ENCODE peak calls at places on chromosomes 11 and 22, in seven cellular contexts. One of them, this sample, is unnamed.
A peak's percentile ranks its signal among the peaks of the same experiment; 100 is the strongest.

GRCh38 chr22:19961868-19962245 is 20.2 kb upstream of the TXNRD2 start:
- DNase-seq in HepG2: no peak
- DNase-seq in HCT116: no peak
- DNase-seq in SK-N-SH: no peak
- DNase-seq in H1: no peak
- DNase-seq in K562: no peak
- DNase-seq in GM12878: no peak
- DNase-seq in this sample: no peak

GRCh38 chr22:49295851-49296560 is 531.7 kb downstream of the BRD1 start:
- DNase-seq in HepG2: no peak
- DNase-seq in HCT116: no peak
- DNase-seq in SK-N-SH: no peak
- DNase-seq in H1: no peak
- DNase-seq in K562: no peak
- DNase-seq in GM12878: no peak
- DNase-seq in this sample: no peak

GRCh38 chr11:128728767-128729587 is 35.1 kb downstream of the FLI1 start:
- DNase-seq in HepG2: no peak
- DNase-seq in HCT116: no peak
- DNase-seq in SK-N-SH: no peak
- DNase-seq in H1: no peak
- DNase-seq in K562: no peak
- DNase-seq in GM12878: no peak
- DNase-seq in this sample: peak; percentile 34

GRCh38 chr11:67016550-67016949 is 6.4 kb upstream of the SYT12 start:
- DNase-seq in HepG2: no peak
- DNase-seq in HCT116: no peak
- DNase-seq in SK-N-SH: no peak
- DNase-seq in H1: no peak
- DNase-seq in K562: no peak
- DNase-seq in GM12878: no peak
- DNase-seq in this sample: no peak

GRCh38 chr22:50444663-50445062 is 30.2 kb downstream of the SBF1 start:
- DNase-seq in HepG2: no peak
- DNase-seq in HCT116: peak; percentile 6
- DNase-seq in SK-N-SH: no peak
- DNase-seq in H1: no peak
- DNase-seq in K562: no peak
- DNase-seq in GM12878: no peak
- DNase-seq in this sample: peak; percentile 86

GRCh38 chr11:69302447-69302846 is 8.5 kb downstream of the MYEOV start:
- DNase-seq in HepG2: no peak
- DNase-seq in HCT116: no peak
- DNase-seq in SK-N-SH: no peak
- DNase-seq in H1: no peak
- DNase-seq in K562: no peak
- DNase-seq in GM12878: no peak
- DNase-seq in this sample: no peak

GRCh38 chr11:115453158-115453557 is 51.1 kb downstream of the CADM1 start:
- DNase-seq in HepG2: no peak
- DNase-seq in HCT116: no peak
- DNase-seq in SK-N-SH: no peak
- DNase-seq in H1: no peak
- DNase-seq in K562: no peak
- DNase-seq in GM12878: no peak
- DNase-seq in this sample: no peak

GRCh38 chr22:24831678-24832077 is 25.7 kb downstream of the SGSM1 start:
- DNase-seq in HepG2: no peak
- DNase-seq in HCT116: no peak
- DNase-seq in SK-N-SH: no peak
- DNase-seq in H1: no peak
- DNase-seq in K562: no peak
- DNase-seq in GM12878: no peak
- DNase-seq in this sample: no peak

GRCh38 chr11:100403817-100404216 is 283.3 kb upstream of the ARHGAP42 start:
- DNase-seq in HepG2: no peak
- DNase-seq in HCT116: no peak
- DNase-seq in SK-N-SH: no peak
- DNase-seq in H1: no peak
- DNase-seq in K562: no peak
- DNase-seq in GM12878: no peak
- DNase-seq in this sample: no peak

GRCh38 chr11:63590024-63590788 is 24.0 kb downstream of the PLAAT3 start:
- DNase-seq in HepG2: no peak
- DNase-seq in HCT116: no peak
- DNase-seq in SK-N-SH: no peak
- DNase-seq in H1: no peak
- DNase-seq in K562: no peak
- DNase-seq in GM12878: no peak
- DNase-seq in this sample: no peak

GRCh38 chr11:63595296-63595695 is 18.9 kb downstream of the PLAAT3 start:
- DNase-seq in HepG2: no peak
- DNase-seq in HCT116: no peak
- DNase-seq in SK-N-SH: no peak
- DNase-seq in H1: no peak
- DNase-seq in K562: no peak
- DNase-seq in GM12878: no peak
- DNase-seq in this sample: no peak

GRCh38 chr11:63589000-63589399 is 25.2 kb downstream of the PLAAT3 start:
- DNase-seq in HepG2: no peak
- DNase-seq in HCT116: no peak
- DNase-seq in SK-N-SH: no peak
- DNase-seq in H1: no peak
- DNase-seq in K562: no peak
- DNase-seq in GM12878: no peak
- DNase-seq in this sample: no peak

GRCh38 chr11:63598556-63598955 is 15.7 kb downstream of the PLAAT3 start:
- DNase-seq in HepG2: no peak
- DNase-seq in HCT116: no peak
- DNase-seq in SK-N-SH: no peak
- DNase-seq in H1: no peak
- DNase-seq in K562: no peak
- DNase-seq in GM12878: no peak
- DNase-seq in this sample: no peak

GRCh38 chr11:63592975-63593395 is 21.2 kb downstream of the PLAAT3 start:
- DNase-seq in HepG2: no peak
- DNase-seq in HCT116: no peak
- DNase-seq in SK-N-SH: peak; percentile 36
- DNase-seq in H1: no peak
- DNase-seq in K562: peak; percentile 38
- DNase-seq in GM12878: no peak
- DNase-seq in this sample: peak; percentile 50
- TF ChIP-seq JUND in HepG2: no peak
- TF ChIP-seq JUND in HCT116: no peak
- TF ChIP-seq JUND in SK-N-SH: no peak
- TF ChIP-seq JUND in H1: no peak
- TF ChIP-seq JUND in K562: no peak
- TF ChIP-seq JUND in GM12878: no peak
- TF ChIP-seq JUND in this sample: no peak

GRCh38 chr11:13928566-13929251 is 33.8 kb upstream of the SPON1 start:
- DNase-seq in HepG2: no peak
- DNase-seq in HCT116: no peak
- DNase-seq in SK-N-SH: no peak
- DNase-seq in H1: no peak
- DNase-seq in K562: peak; percentile 10
- DNase-seq in GM12878: no peak
- DNase-seq in this sample: no peak
- TF ChIP-seq JUND in HepG2: no peak
- TF ChIP-seq JUND in HCT116: no peak
- TF ChIP-seq JUND in SK-N-SH: no peak
- TF ChIP-seq JUND in H1: no peak
- TF ChIP-seq JUND in K562: peak; percentile 88
- TF ChIP-seq JUND in GM12878: no peak
- TF ChIP-seq JUND in this sample: no peak

GRCh38 chr11:133149698-133150097 is 382.6 kb downstream of the OPCML start:
- DNase-seq in HepG2: no peak
- DNase-seq in HCT116: no peak
- DNase-seq in SK-N-SH: peak; percentile 15
- DNase-seq in H1: no peak
- DNase-seq in K562: no peak
- DNase-seq in GM12878: no peak
- DNase-seq in this sample: no peak
- TF ChIP-seq JUND in HepG2: no peak
- TF ChIP-seq JUND in HCT116: no peak
- TF ChIP-seq JUND in SK-N-SH: no peak
- TF ChIP-seq JUND in H1: no peak
- TF ChIP-seq JUND in K562: no peak
- TF ChIP-seq JUND in GM12878: no peak
- TF ChIP-seq JUND in this sample: no peak

DNA sequence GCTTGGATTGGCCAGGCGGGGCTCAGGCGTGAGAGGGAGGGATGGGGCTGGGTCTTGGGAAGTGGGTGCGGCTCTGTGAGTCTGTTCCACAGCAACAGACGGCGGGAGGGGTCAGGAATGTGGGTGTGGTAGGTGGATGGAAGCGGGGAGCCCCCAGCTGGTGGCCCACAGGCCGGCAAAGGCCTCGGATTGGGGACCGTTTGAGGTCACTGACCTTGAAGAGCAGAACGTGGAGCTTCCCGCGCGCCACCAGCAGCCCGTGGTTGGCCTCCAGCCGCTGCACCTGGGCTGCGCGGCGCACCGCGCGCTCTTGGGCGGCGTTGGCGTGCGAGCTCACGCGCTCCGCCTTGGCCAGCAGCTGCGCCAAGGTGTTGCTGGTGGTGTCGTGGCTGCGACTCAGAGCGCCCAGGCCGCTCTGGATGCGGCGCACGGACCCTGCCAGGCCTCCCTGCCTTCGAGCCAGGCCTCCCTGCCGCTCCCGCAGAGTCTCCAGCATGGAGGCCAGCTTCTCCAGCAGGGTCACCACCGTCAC is 356 bp downstream of the CAVIN3 start:
- DNase-seq in HepG2: no peak
- DNase-seq in HCT116: peak; percentile 76
- DNase-seq in SK-N-SH: peak; percentile 35
- DNase-seq in H1: no peak
- DNase-seq in K562: peak; percentile 52
- DNase-seq in GM12878: no peak
- DNase-seq in this sample: no peak
- TF ChIP-seq JUND in HepG2: no peak
- TF ChIP-seq JUND in HCT116: no peak
- TF ChIP-seq JUND in SK-N-SH: no peak
- TF ChIP-seq JUND in H1: no peak
- TF ChIP-seq JUND in K562: no peak
- TF ChIP-seq JUND in GM12878: no peak
- TF ChIP-seq JUND in this sample: no peak

GRCh38 chr11:134759314-134759713 is 347.3 kb upstream of the B3GAT1 start:
- DNase-seq in HepG2: no peak
- DNase-seq in HCT116: no peak
- DNase-seq in SK-N-SH: no peak
- DNase-seq in H1: no peak
- DNase-seq in K562: no peak
- DNase-seq in GM12878: no peak
- DNase-seq in this sample: no peak
- TF ChIP-seq JUND in HepG2: no peak
- TF ChIP-seq JUND in HCT116: no peak
- TF ChIP-seq JUND in SK-N-SH: no peak
- TF ChIP-seq JUND in H1: no peak
- TF ChIP-seq JUND in K562: no peak
- TF ChIP-seq JUND in GM12878: no peak
- TF ChIP-seq JUND in this sample: no peak

GRCh38 chr11:7495997-7496545 is 10.8 kb downstream of the OLFML1 start:
- DNase-seq in HepG2: no peak
- DNase-seq in HCT116: no peak
- DNase-seq in SK-N-SH: no peak
- DNase-seq in H1: no peak
- DNase-seq in K562: no peak
- DNase-seq in GM12878: peak; percentile 47
- DNase-seq in this sample: no peak
- TF ChIP-seq JUND in HepG2: no peak
- TF ChIP-seq JUND in HCT116: no peak
- TF ChIP-seq JUND in SK-N-SH: no peak
- TF ChIP-seq JUND in H1: no peak
- TF ChIP-seq JUND in K562: no peak
- TF ChIP-seq JUND in GM12878: no peak
- TF ChIP-seq JUND in this sample: no peak

This sample was measured in T47D.